ENCODE peak calls at places on chromosome 15, in seven cellular contexts. Z, A, F, P, E, I and D are unnamed samples.

GRCh38 chr15:75007216-75007615 is 11.9 kb downstream of the SCAMP5 start:
- DNase-seq in Z (no peak), A (no peak), F (no peak), P (no peak), E (no peak), I (no peak), D (no peak)

GRCh38 chr15:28260722-28261121 is 61.3 kb downstream of the HERC2 start:
- DNase-seq in Z (no peak), A (peak; percentile 13), F (no peak), P (no peak), E (no peak), I (no peak), D (no peak)

GRCh38 chr15:63233667-63234419 is 43.6 kb upstream of the APH1B start:
- DNase-seq in Z (peak; percentile 34), A (no peak), F (no peak), P (no peak), E (no peak), I (no peak), D (peak; percentile 66)

GRCh38 chr15:77456746-77457618 is 36.3 kb downstream of the HMG20A start:
- DNase-seq in Z (no peak), A (no peak), F (no peak), P (no peak), E (no peak), I (no peak), D (peak; percentile 53)

GRCh38 chr15:100663066-100663465 is 60.7 kb downstream of the ASB7 start:
- DNase-seq in Z (peak; percentile 30), A (no peak), F (peak; percentile 14), P (no peak), E (no peak), I (no peak), D (no peak)

GRCh38 chr15:41332788-41333527 is at the start of gene NUSAP1:
- DNase-seq in Z (no peak), A (no peak), F (peak; percentile 71), P (no peak), E (no peak), I (peak; percentile 51), D (peak; percentile 86)

GRCh38 chr15:43242616-43243015 is 21.8 kb upstream of the EPB42 start:
- DNase-seq in Z (no peak), A (no peak), F (no peak), P (no peak), E (no peak), I (no peak), D (no peak)

GRCh38 chr15:78018445-78018844 is 59.1 kb downstream of the TBC1D2B start:
- DNase-seq in Z (no peak), A (no peak), F (no peak), P (no peak), E (no peak), I (no peak), D (no peak)

GRCh38 chr15:74950078-74951000 is 6.2 kb downstream of the RPP25 start:
- DNase-seq in Z (peak; percentile 80), A (peak; percentile 73), F (peak; percentile 73), P (peak; percentile 75), E (peak; percentile 76), I (peak; percentile 78), D (peak; percentile 66)

GRCh38 chr15:52369455-52369854 is 73.9 kb upstream of the MYO5C start:
- DNase-seq in Z (no peak), A (no peak), F (no peak), P (no peak), E (no peak), I (no peak), D (no peak)

GRCh38 chr15:58535894-58536293 is 104.1 kb downstream of the LIPC start:
- DNase-seq in Z (no peak), A (no peak), F (no peak), P (no peak), E (no peak), I (no peak), D (no peak)

GRCh38 chr15:99154271-99154670 is 49.4 kb downstream of the SYNM start:
- DNase-seq in Z (no peak), A (no peak), F (no peak), P (no peak), E (no peak), I (no peak), D (no peak)

GRCh38 chr15:29348308-29348914 is 78.8 kb upstream of the NSMCE3 start:
- DNase-seq in Z (no peak), A (no peak), F (no peak), P (no peak), E (no peak), I (no peak), D (no peak)

GRCh38 chr15:28105224-28105791 is 6.2 kb upstream of the OCA2 start:
- DNase-seq in Z (no peak), A (no peak), F (no peak), P (no peak), E (no peak), I (no peak), D (no peak)

GRCh38 chr15:27183182-27183581 is 212.2 kb downstream of the GABRG3 start:
- DNase-seq in Z (no peak), A (no peak), F (no peak), P (no peak), E (no peak), I (no peak), D (no peak)

GRCh38 chr15:44598892-44599291 is 61.9 kb downstream of the EIF3J start:
- DNase-seq in Z (no peak), A (no peak), F (no peak), P (no peak), E (no peak), I (no peak), D (peak; percentile 23)

GRCh38 chr15:64701051-64701450 is 74.3 kb downstream of the RBPMS2 start:
- DNase-seq in Z (no peak), A (no peak), F (no peak), P (no peak), E (no peak), I (no peak), D (no peak)

GRCh38 chr15:70127288-70127746 is 29.6 kb upstream of the TLE3 start:
- DNase-seq in Z (no peak), A (peak; percentile 58), F (no peak), P (no peak), E (no peak), I (no peak), D (peak; percentile 90)

GRCh38 chr15:65184305-65184943 is 718 bp downstream of the CLPX start:
- DNase-seq in Z (peak; percentile 69), A (peak; percentile 54), F (peak; percentile 51), P (no peak), E (peak; percentile 10), I (peak; percentile 64), D (peak; percentile 39)

GRCh38 chr15:98905981-98906711 is 101.4 kb downstream of the PGPEP1L start:
- DNase-seq in Z (no peak), A (no peak), F (no peak), P (no peak), E (no peak), I (no peak), D (no peak)

GRCh38 chr15:66196565-66196964 is 57.0 kb downstream of the MEGF11 start:
- DNase-seq in Z (peak; percentile 35), A (no peak), F (peak; percentile 6), P (no peak), E (no peak), I (no peak), D (peak; percentile 88)

GRCh38 chr15:57495554-57496235 is 96.0 kb upstream of the MYZAP start:
- DNase-seq in Z (no peak), A (no peak), F (no peak), P (no peak), E (no peak), I (no peak), D (no peak)

GRCh38 chr15:67955256-67955655 is 98.9 kb upstream of the PIAS1 start:
- DNase-seq in Z (no peak), A (no peak), F (no peak), P (no peak), E (no peak), I (no peak), D (no peak)

GRCh38 chr15:100279446-100279845 is 62.3 kb downstream of the ADAMTS17 start:
- DNase-seq in Z (no peak), A (no peak), F (no peak), P (no peak), E (no peak), I (no peak), D (no peak)

GRCh38 chr15:55319537-55320325 is 709 bp downstream of the PIGB start:
- DNase-seq in Z (peak; percentile 22), A (no peak), F (peak; percentile 6), P (no peak), E (no peak), I (peak; percentile 65), D (peak; percentile 46)

GRCh38 chr15:63371297-63371918 is 10.2 kb downstream of the CA12 start:
- DNase-seq in Z (peak; percentile 73), A (no peak), F (no peak), P (no peak), E (no peak), I (no peak), D (no peak)

GRCh38 chr15:67003586-67003985 is 61.8 kb upstream of the SMAD3 start:
- DNase-seq in Z (peak; percentile 69), A (no peak), F (peak; percentile 42), P (no peak), E (no peak), I (no peak), D (peak; percentile 46)

GRCh38 chr15:81491414-81492101 is 117.5 kb upstream of the TMC3 start:
- DNase-seq in Z (no peak), A (no peak), F (no peak), P (no peak), E (no peak), I (no peak), D (no peak)

GRCh38 chr15:100720406-100720967 is 118.1 kb downstream of the ASB7 start:
- DNase-seq in Z (no peak), A (peak; percentile 1), F (no peak), P (no peak), E (no peak), I (peak; percentile 17), D (no peak)

GRCh38 chr15:72033711-72034110 is 84.2 kb downstream of the MYO9A start:
- DNase-seq in Z (no peak), A (no peak), F (no peak), P (no peak), E (no peak), I (no peak), D (no peak)

GRCh38 chr15:70361891-70362290 is 264.2 kb upstream of the TLE3 start:
- DNase-seq in Z (no peak), A (no peak), F (no peak), P (no peak), E (no peak), I (no peak), D (no peak)

GRCh38 chr15:99983894-99984293 is 250.7 kb upstream of the LYSMD4 start:
- DNase-seq in Z (no peak), A (no peak), F (no peak), P (no peak), E (no peak), I (no peak), D (peak; percentile 14)

GRCh38 chr15:58546635-58547627 is 115.1 kb downstream of the LIPC start:
- DNase-seq in Z (peak; percentile 90), A (peak; percentile 76), F (peak; percentile 98), P (no peak), E (no peak), I (no peak), D (peak; percentile 99)

GRCh38 chr15:38373016-38373415 is 80.9 kb upstream of the FAM98B start:
- DNase-seq in Z (no peak), A (no peak), F (no peak), P (no peak), E (no peak), I (no peak), D (no peak)

GRCh38 chr15:60907233-60907947 is 321.7 kb downstream of the RORA start:
- DNase-seq in Z (no peak), A (no peak), F (no peak), P (no peak), E (no peak), I (no peak), D (no peak)